ENCODE peak calls at places on chromosomes 16 and 17, in six cellular contexts. One of them, this sample, is unnamed.

GRCh38 chr17:42803074-42803883 is 4.6 kb downstream of the CNTD1 start:
- DNase-seq in ovary: no peak
- DNase-seq in C1 segment of cervical spinal cord: no peak
- DNase-seq in ecto neural progenitor cell: no peak
- DNase-seq in Right ventricle myocardium superior: no peak
- DNase-seq in naive thymus-derived CD4-positive, alpha-beta T cell: no peak
- DNase-seq in this sample: no peak

GRCh38 chr17:5841862-5842261 is 228.3 kb upstream of the WSCD1 start:
- DNase-seq in ovary: no peak
- DNase-seq in C1 segment of cervical spinal cord: no peak
- DNase-seq in ecto neural progenitor cell: no peak
- DNase-seq in Right ventricle myocardium superior: no peak
- DNase-seq in naive thymus-derived CD4-positive, alpha-beta T cell: no peak
- DNase-seq in this sample: peak; percentile 16

GRCh38 chr17:15883617-15884111 is 61.3 kb upstream of the ADORA2B start:
- DNase-seq in ovary: no peak
- DNase-seq in C1 segment of cervical spinal cord: no peak
- DNase-seq in ecto neural progenitor cell: no peak
- DNase-seq in Right ventricle myocardium superior: no peak
- DNase-seq in naive thymus-derived CD4-positive, alpha-beta T cell: no peak
- DNase-seq in this sample: no peak

GRCh38 chr17:57999010-57999495 is 8.0 kb downstream of the SRSF1 start:
- DNase-seq in ovary: no peak
- DNase-seq in C1 segment of cervical spinal cord: no peak
- DNase-seq in ecto neural progenitor cell: no peak
- DNase-seq in Right ventricle myocardium superior: no peak
- DNase-seq in naive thymus-derived CD4-positive, alpha-beta T cell: no peak
- DNase-seq in this sample: no peak

GRCh38 chr17:11612956-11613355 is 14.7 kb downstream of the DNAH9 start:
- DNase-seq in ovary: peak; percentile 72
- DNase-seq in C1 segment of cervical spinal cord: no peak
- DNase-seq in ecto neural progenitor cell: no peak
- DNase-seq in Right ventricle myocardium superior: no peak
- DNase-seq in naive thymus-derived CD4-positive, alpha-beta T cell: no peak
- DNase-seq in this sample: no peak

GRCh38 chr16:4115209-4115940 is 867 bp downstream of the ADCY9 start:
- DNase-seq in ovary: peak; percentile 75
- DNase-seq in C1 segment of cervical spinal cord: no peak
- DNase-seq in ecto neural progenitor cell: peak; percentile 72
- DNase-seq in Right ventricle myocardium superior: peak; percentile 79
- DNase-seq in naive thymus-derived CD4-positive, alpha-beta T cell: peak; percentile 36
- DNase-seq in this sample: no peak

GRCh38 chr16:79723583-79724168 is 123.1 kb upstream of the MAF start:
- DNase-seq in ovary: no peak
- DNase-seq in C1 segment of cervical spinal cord: no peak
- DNase-seq in ecto neural progenitor cell: peak; percentile 79
- DNase-seq in Right ventricle myocardium superior: no peak
- DNase-seq in naive thymus-derived CD4-positive, alpha-beta T cell: no peak
- DNase-seq in this sample: no peak

GRCh38 chr17:19418312-19418992 is 7.4 kb downstream of the RNF112 start:
- DNase-seq in ovary: no peak
- DNase-seq in C1 segment of cervical spinal cord: no peak
- DNase-seq in ecto neural progenitor cell: no peak
- DNase-seq in Right ventricle myocardium superior: no peak
- DNase-seq in naive thymus-derived CD4-positive, alpha-beta T cell: no peak
- DNase-seq in this sample: peak; percentile 90

GRCh38 chr17:8075081-8075480 is 12.4 kb downstream of the ALOX12B start:
- DNase-seq in ovary: no peak
- DNase-seq in C1 segment of cervical spinal cord: no peak
- DNase-seq in ecto neural progenitor cell: no peak
- DNase-seq in Right ventricle myocardium superior: peak; percentile 13
- DNase-seq in naive thymus-derived CD4-positive, alpha-beta T cell: no peak
- DNase-seq in this sample: no peak

GRCh38 chr16:88714420-88715302 is 8.4 kb downstream of the CTU2 start:
- DNase-seq in ovary: no peak
- DNase-seq in C1 segment of cervical spinal cord: no peak
- DNase-seq in ecto neural progenitor cell: no peak
- DNase-seq in Right ventricle myocardium superior: no peak
- DNase-seq in naive thymus-derived CD4-positive, alpha-beta T cell: no peak
- DNase-seq in this sample: no peak

GRCh38 chr17:67520916-67521772 is 144.1 kb downstream of the PITPNC1 start:
- DNase-seq in ovary: no peak
- DNase-seq in C1 segment of cervical spinal cord: no peak
- DNase-seq in ecto neural progenitor cell: no peak
- DNase-seq in Right ventricle myocardium superior: no peak
- DNase-seq in naive thymus-derived CD4-positive, alpha-beta T cell: no peak
- DNase-seq in this sample: no peak

GRCh38 chr17:72008236-72008874 is 112.5 kb upstream of the SOX9 start:
- DNase-seq in ovary: no peak
- DNase-seq in C1 segment of cervical spinal cord: no peak
- DNase-seq in ecto neural progenitor cell: no peak
- DNase-seq in Right ventricle myocardium superior: no peak
- DNase-seq in naive thymus-derived CD4-positive, alpha-beta T cell: no peak
- DNase-seq in this sample: no peak

GRCh38 chr16:80526418-80527061 is 14.3 kb upstream of the DYNLRB2 start:
- DNase-seq in ovary: peak; percentile 45
- DNase-seq in C1 segment of cervical spinal cord: no peak
- DNase-seq in ecto neural progenitor cell: peak; percentile 56
- DNase-seq in Right ventricle myocardium superior: no peak
- DNase-seq in naive thymus-derived CD4-positive, alpha-beta T cell: peak; percentile 20
- DNase-seq in this sample: no peak

GRCh38 chr16:21156767-21157467 is 1.6 kb upstream of the LDAF1 start:
- DNase-seq in ovary: peak; percentile 39
- DNase-seq in C1 segment of cervical spinal cord: no peak
- DNase-seq in ecto neural progenitor cell: peak; percentile 64
- DNase-seq in Right ventricle myocardium superior: no peak
- DNase-seq in naive thymus-derived CD4-positive, alpha-beta T cell: no peak
- DNase-seq in this sample: no peak

GRCh38 chr17:32355649-32356377 is 5.9 kb downstream of the ZNF207 start:
- DNase-seq in ovary: no peak
- DNase-seq in C1 segment of cervical spinal cord: no peak
- DNase-seq in ecto neural progenitor cell: no peak
- DNase-seq in Right ventricle myocardium superior: no peak
- DNase-seq in naive thymus-derived CD4-positive, alpha-beta T cell: no peak
- DNase-seq in this sample: no peak

GRCh38 chr17:78923660-78924453 is 1.3 kb downstream of the TIMP2 start:
- DNase-seq in ovary: peak; percentile 70
- DNase-seq in C1 segment of cervical spinal cord: no peak
- DNase-seq in ecto neural progenitor cell: peak; percentile 71
- DNase-seq in Right ventricle myocardium superior: peak; percentile 82
- DNase-seq in naive thymus-derived CD4-positive, alpha-beta T cell: peak; percentile 30
- DNase-seq in this sample: no peak

GRCh38 chr17:32259596-32259995 is 6.0 kb upstream of the RHBDL3 start:
- DNase-seq in ovary: no peak
- DNase-seq in C1 segment of cervical spinal cord: no peak
- DNase-seq in ecto neural progenitor cell: no peak
- DNase-seq in Right ventricle myocardium superior: no peak
- DNase-seq in naive thymus-derived CD4-positive, alpha-beta T cell: no peak
- DNase-seq in this sample: no peak

GRCh38 chr17:58786586-58787295 is 31.1 kb downstream of the PPM1E start:
- DNase-seq in ovary: no peak
- DNase-seq in C1 segment of cervical spinal cord: no peak
- DNase-seq in ecto neural progenitor cell: no peak
- DNase-seq in Right ventricle myocardium superior: no peak
- DNase-seq in naive thymus-derived CD4-positive, alpha-beta T cell: no peak
- DNase-seq in this sample: no peak

GRCh38 chr17:17770371-17771059 is 66.3 kb downstream of the SREBF1 start:
- DNase-seq in ovary: no peak
- DNase-seq in C1 segment of cervical spinal cord: no peak
- DNase-seq in ecto neural progenitor cell: no peak
- DNase-seq in Right ventricle myocardium superior: no peak
- DNase-seq in naive thymus-derived CD4-positive, alpha-beta T cell: no peak
- DNase-seq in this sample: no peak

GRCh38 chr17:19940722-19941464 is 36.7 kb downstream of the AKAP10 start:
- DNase-seq in ovary: no peak
- DNase-seq in C1 segment of cervical spinal cord: no peak
- DNase-seq in ecto neural progenitor cell: no peak
- DNase-seq in Right ventricle myocardium superior: no peak
- DNase-seq in naive thymus-derived CD4-positive, alpha-beta T cell: no peak
- DNase-seq in this sample: no peak

GRCh38 chr17:80071116-80071980 is 30.0 kb upstream of the GAA start:
- DNase-seq in ovary: peak; percentile 91
- DNase-seq in C1 segment of cervical spinal cord: peak; percentile 12
- DNase-seq in ecto neural progenitor cell: no peak
- DNase-seq in Right ventricle myocardium superior: peak; percentile 75
- DNase-seq in naive thymus-derived CD4-positive, alpha-beta T cell: no peak
- DNase-seq in this sample: no peak

GRCh38 chr17:16439867-16440351 is 24.5 kb downstream of the TRPV2 start:
- DNase-seq in ovary: no peak
- DNase-seq in C1 segment of cervical spinal cord: no peak
- DNase-seq in ecto neural progenitor cell: no peak
- DNase-seq in Right ventricle myocardium superior: no peak
- DNase-seq in naive thymus-derived CD4-positive, alpha-beta T cell: peak; percentile 32
- DNase-seq in this sample: no peak

GRCh38 chr16:71203631-71204030 is 26.9 kb downstream of the HYDIN start:
- DNase-seq in ovary: no peak
- DNase-seq in C1 segment of cervical spinal cord: no peak
- DNase-seq in ecto neural progenitor cell: no peak
- DNase-seq in Right ventricle myocardium superior: no peak
- DNase-seq in naive thymus-derived CD4-positive, alpha-beta T cell: no peak
- DNase-seq in this sample: no peak

GRCh38 chr16:65497571-65497970 is 375.7 kb upstream of the CDH11 start:
- DNase-seq in ovary: no peak
- DNase-seq in C1 segment of cervical spinal cord: no peak
- DNase-seq in ecto neural progenitor cell: no peak
- DNase-seq in Right ventricle myocardium superior: no peak
- DNase-seq in naive thymus-derived CD4-positive, alpha-beta T cell: no peak
- DNase-seq in this sample: no peak

GRCh38 chr16:85353839-85354622 is 241.8 kb upstream of the CIBAR2 start:
- DNase-seq in ovary: no peak
- DNase-seq in C1 segment of cervical spinal cord: no peak
- DNase-seq in ecto neural progenitor cell: no peak
- DNase-seq in Right ventricle myocardium superior: no peak
- DNase-seq in naive thymus-derived CD4-positive, alpha-beta T cell: no peak
- DNase-seq in this sample: no peak

GRCh38 chr17:78806451-78806850 is 24.4 kb upstream of the CYTH1 start:
- DNase-seq in ovary: no peak
- DNase-seq in C1 segment of cervical spinal cord: no peak
- DNase-seq in ecto neural progenitor cell: no peak
- DNase-seq in Right ventricle myocardium superior: no peak
- DNase-seq in naive thymus-derived CD4-positive, alpha-beta T cell: peak; percentile 75
- DNase-seq in this sample: no peak

GRCh38 chr17:13117616-13118015 is 99.8 kb upstream of the ELAC2 start:
- DNase-seq in ovary: no peak
- DNase-seq in C1 segment of cervical spinal cord: no peak
- DNase-seq in ecto neural progenitor cell: no peak
- DNase-seq in Right ventricle myocardium superior: no peak
- DNase-seq in naive thymus-derived CD4-positive, alpha-beta T cell: no peak
- DNase-seq in this sample: no peak

GRCh38 chr16:53309457-53309856 is 124.8 kb upstream of the RBL2 start:
- DNase-seq in ovary: no peak
- DNase-seq in C1 segment of cervical spinal cord: no peak
- DNase-seq in ecto neural progenitor cell: no peak
- DNase-seq in Right ventricle myocardium superior: no peak
- DNase-seq in naive thymus-derived CD4-positive, alpha-beta T cell: no peak
- DNase-seq in this sample: no peak

GRCh38 chr17:3809135-3809534 is 8.1 kb upstream of the ITGAE start:
- DNase-seq in ovary: no peak
- DNase-seq in C1 segment of cervical spinal cord: no peak
- DNase-seq in ecto neural progenitor cell: no peak
- DNase-seq in Right ventricle myocardium superior: no peak
- DNase-seq in naive thymus-derived CD4-positive, alpha-beta T cell: no peak
- DNase-seq in this sample: no peak

GRCh38 chr16:2816751-2817495 is at the start of gene PRSS21:
- DNase-seq in ovary: peak; percentile 31
- DNase-seq in C1 segment of cervical spinal cord: no peak
- DNase-seq in ecto neural progenitor cell: no peak
- DNase-seq in Right ventricle myocardium superior: peak; percentile 35
- DNase-seq in naive thymus-derived CD4-positive, alpha-beta T cell: peak; percentile 20
- DNase-seq in this sample: no peak

GRCh38 chr17:35871415-35871814 is 2.7 kb upstream of the HEATR9 start:
- DNase-seq in ovary: no peak
- DNase-seq in C1 segment of cervical spinal cord: no peak
- DNase-seq in ecto neural progenitor cell: no peak
- DNase-seq in Right ventricle myocardium superior: no peak
- DNase-seq in naive thymus-derived CD4-positive, alpha-beta T cell: peak; percentile 32
- DNase-seq in this sample: no peak

GRCh38 chr16:67967183-67967955 is 1.1 kb downstream of the SLC12A4 start:
- DNase-seq in ovary: no peak
- DNase-seq in C1 segment of cervical spinal cord: no peak
- DNase-seq in ecto neural progenitor cell: no peak
- DNase-seq in Right ventricle myocardium superior: no peak
- DNase-seq in naive thymus-derived CD4-positive, alpha-beta T cell: no peak
- DNase-seq in this sample: no peak